ENCODE peak calls at places on chromosomes 3 and 15, in six cellular contexts. T is mucosa of descending colon; A is brain microvascular endothelial cell; N is HFFc6; U is cerebellum; P is activated naive CD8-positive, alpha-beta T cell treated with anti-CD3 and anti-CD28 coated beads, Interleukin-2, amount 50 U/mL, for 16 hours. F is an unnamed sample.

GRCh38 chr3:43964640-43965039 is 273.9 kb downstream of the ABHD5 start:
- DNase-seq in T (no peak), A (no peak), U (no peak), P (no peak), N (no peak), F (no peak)

GRCh38 chr15:79811406-79812405 is 85.1 kb downstream of the MTHFS start:
- DNase-seq in T (no peak), U (peak; percentile 83), N (no peak), A (no peak), P (no peak), F (peak; percentile 81)

GRCh38 chr3:47782538-47783308 is 1.0 kb upstream of the SMARCC1 start:
- DNase-seq in U (no peak), P (no peak), T (no peak), A (no peak), N (no peak), F (no peak)

GRCh38 chr15:60964527-60964926 is 264.6 kb downstream of the RORA start:
- DNase-seq in P (no peak), A (no peak), N (no peak), T (no peak), U (peak; percentile 17), F (no peak)

GRCh38 chr3:157111578-157111977 is 48.4 kb downstream of the CCNL1 start:
- DNase-seq in U (no peak), A (no peak), N (no peak), P (no peak), T (no peak), F (no peak)

GRCh38 chr3:8464668-8465067 is 37.0 kb upstream of the LMCD1 start:
- DNase-seq in N (no peak), T (no peak), U (peak; percentile 35), A (no peak), P (no peak), F (no peak)

GRCh38 chr3:123778525-123778924 is 105.6 kb downstream of the MYLK start:
- DNase-seq in P (no peak), T (no peak), N (no peak), U (no peak), A (no peak), F (no peak)

GRCh38 chr3:53599780-53600179 is 105.4 kb downstream of the CACNA1D start:
- DNase-seq in N (no peak), P (no peak), T (no peak), A (no peak), U (no peak), F (no peak)

GRCh38 chr3:181712505-181713299 is 977 bp downstream of the SOX2 start:
- DNase-seq in P (no peak), N (no peak), U (no peak), A (no peak), T (no peak), F (peak; percentile 39)

GRCh38 chr15:70356062-70356860 is 258.5 kb upstream of the TLE3 start:
- DNase-seq in A (no peak), T (no peak), U (no peak), P (no peak), N (no peak), F (peak; percentile 59)

GRCh38 chr15:60374628-60375081 is 23.1 kb downstream of the ANXA2 start:
- DNase-seq in A (peak; percentile 96), P (no peak), U (no peak), N (peak; percentile 98), T (no peak), F (peak; percentile 77)

GRCh38 chr15:52392008-52392687 is 96.5 kb upstream of the MYO5C start:
- DNase-seq in U (no peak), A (no peak), N (peak; percentile 88), P (no peak), T (no peak), F (no peak)

GRCh38 chr3:128598884-128599664 is 51.5 kb downstream of the RPN1 start:
- DNase-seq in T (peak; percentile 19), U (no peak), N (no peak), P (no peak), A (no peak), F (no peak)

GRCh38 chr3:186529204-186529999 is 14.8 kb downstream of the CRYGS start:
- DNase-seq in U (peak; percentile 76), T (no peak), N (no peak), A (no peak), P (no peak), F (no peak)